ENCODE peak calls at places on chromosomes 2 and 18, in six cellular contexts. T is IMR-90, X is mesenchymal stem cell, R is H1, Y is H9, H is neuronal stem cell. J is an unnamed sample.

GRCh38 chr2:52260904-52261303 is 1229.0 kb upstream of the NRXN1 start:
- DNase-seq in T (peak; percentile 85), X (peak; percentile 55), R (no peak), Y (no peak), H (no peak), J (no peak)

GRCh38 chr2:96951125-96951654 is 35.2 kb downstream of the FAM178B start:
- DNase-seq in T (peak; percentile 41), X (peak; percentile 47), R (peak; percentile 75), Y (peak; percentile 96), H (peak; percentile 64), J (peak; percentile 81)

GRCh38 chr2:3098231-3098630 is 279.4 kb downstream of the EIPR1 start:
- DNase-seq in T (no peak), X (no peak), R (no peak), Y (no peak), H (no peak), J (no peak)

GRCh38 chr2:47715552-47715951 is 67.4 kb upstream of the MSH6 start:
- DNase-seq in T (no peak), X (no peak), R (no peak), Y (no peak), H (no peak), J (no peak)

GRCh38 chr2:189347540-189347939 is 93.7 kb upstream of the WDR75 start:
- DNase-seq in T (peak; percentile 96), X (peak; percentile 96), R (no peak), Y (no peak), H (no peak), J (peak; percentile 4)

GRCh38 chr2:158783923-158784322 is 11.2 kb upstream of the DAPL1 start:
- DNase-seq in T (no peak), X (no peak), R (no peak), Y (no peak), H (no peak), J (no peak)

GRCh38 chr18:7459851-7460774 is 107.0 kb upstream of the PTPRM start:
- DNase-seq in T (no peak), X (no peak), R (no peak), Y (no peak), H (no peak), J (no peak)

GRCh38 chr18:12838178-12838634 is 45.8 kb downstream of the PTPN2 start:
- DNase-seq in T (peak; percentile 90), X (peak; percentile 88), R (no peak), Y (no peak), H (no peak), J (peak; percentile 88)

GRCh38 chr2:191657977-191658376 is 20.0 kb upstream of the NABP1 start:
- DNase-seq in T (peak; percentile 78), X (no peak), R (no peak), Y (no peak), H (no peak), J (peak; percentile 82)

GRCh38 chr2:6780765-6781274 is 84.9 kb downstream of the CMPK2 start:
- DNase-seq in T (peak; percentile 24), X (peak; percentile 68), R (no peak), Y (no peak), H (no peak), J (no peak)

GRCh38 chr2:4715065-4715464 is 977.1 kb upstream of the SOX11 start:
- DNase-seq in T (no peak), X (no peak), R (no peak), Y (no peak), H (no peak), J (peak; percentile 1)

GRCh38 chr2:180622122-180622918 is 358.1 kb upstream of the UBE2E3 start:
- DNase-seq in T (peak; percentile 78), X (peak; percentile 72), R (no peak), Y (no peak), H (no peak), J (no peak)

GRCh38 chr2:235507928-235508327 is 14.1 kb downstream of the AGAP1 start:
- DNase-seq in T (no peak), X (no peak), R (no peak), Y (no peak), H (no peak), J (no peak)

GRCh38 chr18:12768622-12769021 is 65.8 kb downstream of the PSMG2 start:
- DNase-seq in T (peak; percentile 50), X (no peak), R (no peak), Y (no peak), H (no peak), J (no peak)

GRCh38 chr2:2889646-2890045 is 488.0 kb downstream of the EIPR1 start:
- DNase-seq in T (no peak), X (no peak), R (no peak), Y (no peak), H (no peak), J (no peak)

GRCh38 chr18:5582054-5582453 is 38.3 kb upstream of the EPB41L3 start:
- DNase-seq in T (peak; percentile 68), X (no peak), R (no peak), Y (peak; percentile 66), H (peak; percentile 36), J (no peak)

GRCh38 chr2:39664898-39665591 is 672 bp upstream of the TMEM178A start:
- DNase-seq in T (no peak), X (no peak), R (no peak), Y (peak; percentile 70), H (no peak), J (no peak)

GRCh38 chr2:147110317-147110716 is 734.5 kb upstream of the ACVR2A start:
- DNase-seq in T (no peak), X (no peak), R (no peak), Y (no peak), H (peak; percentile 35), J (no peak)

GRCh38 chr2:83196225-83196624 is 1262.9 kb downstream of the SUCLG1 start:
- DNase-seq in T (peak; percentile 42), X (peak; percentile 34), R (no peak), Y (no peak), H (no peak), J (no peak)

GRCh38 chr2:136363470-136363869 is 245.5 kb upstream of the CXCR4 start:
- DNase-seq in T (no peak), X (no peak), R (no peak), Y (peak; percentile 12), H (no peak), J (no peak)

GRCh38 chr2:199739413-199740110 is 111.4 kb downstream of the FTCDNL1 start:
- DNase-seq in T (peak; percentile 52), X (peak; percentile 62), R (peak; percentile 57), Y (peak; percentile 80), H (peak; percentile 68), J (peak; percentile 83)

GRCh38 chr2:202009019-202009481 is 24.6 kb upstream of the FZD7 start:
- DNase-seq in T (no peak), X (peak; percentile 51), R (no peak), Y (no peak), H (no peak), J (no peak)
- H4K8ac ChIP-seq in T (no peak overlapping the region), X (no peak overlapping the region), R (no peak overlapping the region), Y (no peak overlapping the region), H (no peak overlapping the region), J (no peak overlapping the region)

DNA sequence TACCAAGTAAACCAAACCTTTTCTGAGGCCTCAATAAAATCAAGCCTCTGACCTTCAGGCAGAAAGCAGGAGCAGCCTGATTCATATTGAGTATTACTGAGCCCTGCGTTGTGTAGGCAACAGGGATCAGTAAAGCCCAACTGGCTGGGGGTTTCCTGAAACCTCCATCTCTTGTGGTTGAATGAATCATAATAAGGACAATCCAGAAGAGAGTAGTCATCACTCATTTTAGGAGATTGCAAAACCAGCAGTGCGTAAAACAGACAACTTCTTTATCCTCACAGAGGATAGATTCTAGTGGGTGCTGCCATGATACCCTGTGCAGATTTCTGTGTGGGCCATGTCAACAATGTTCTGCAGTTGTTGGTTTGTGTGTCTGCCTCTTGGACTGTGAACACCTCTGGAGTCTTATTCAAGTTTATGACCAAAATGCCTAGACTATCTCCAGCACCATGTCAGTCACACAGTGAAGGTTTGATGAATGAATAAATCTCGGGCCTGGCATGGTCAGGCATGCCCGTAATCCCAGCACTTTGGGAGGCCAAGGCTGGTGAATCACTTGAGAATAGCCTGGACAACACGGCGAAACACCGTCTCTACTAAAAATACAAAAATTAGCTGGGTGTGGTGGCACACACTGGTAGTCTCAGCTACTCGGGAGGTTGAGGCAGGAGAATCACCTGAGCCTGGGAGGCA is 51.8 kb upstream of the RAB27B start:
- DNase-seq in T (peak; percentile 99), X (peak; percentile 99), R (no peak), Y (no peak), H (no peak), J (peak; percentile 89)
- H2AFZ ChIP-seq in T (peak overlapping the region; percentile 85), X (no peak overlapping the region), R (no peak overlapping the region), Y (no peak overlapping the region), H (no peak overlapping the region), J (no peak overlapping the region)

GRCh38 chr2:218216336-218216673 is 684 bp upstream of the ARPC2 start:
- DNase-seq in T (no peak), X (no peak), R (no peak), Y (no peak), H (no peak), J (peak; percentile 21)
- H3K4ac ChIP-seq in T (peak overlapping the region; percentile 89), X (no peak overlapping the region), R (no peak overlapping the region), Y (no peak overlapping the region), H (no peak overlapping the region), J (peak overlapping the region; percentile 28)

DNA sequence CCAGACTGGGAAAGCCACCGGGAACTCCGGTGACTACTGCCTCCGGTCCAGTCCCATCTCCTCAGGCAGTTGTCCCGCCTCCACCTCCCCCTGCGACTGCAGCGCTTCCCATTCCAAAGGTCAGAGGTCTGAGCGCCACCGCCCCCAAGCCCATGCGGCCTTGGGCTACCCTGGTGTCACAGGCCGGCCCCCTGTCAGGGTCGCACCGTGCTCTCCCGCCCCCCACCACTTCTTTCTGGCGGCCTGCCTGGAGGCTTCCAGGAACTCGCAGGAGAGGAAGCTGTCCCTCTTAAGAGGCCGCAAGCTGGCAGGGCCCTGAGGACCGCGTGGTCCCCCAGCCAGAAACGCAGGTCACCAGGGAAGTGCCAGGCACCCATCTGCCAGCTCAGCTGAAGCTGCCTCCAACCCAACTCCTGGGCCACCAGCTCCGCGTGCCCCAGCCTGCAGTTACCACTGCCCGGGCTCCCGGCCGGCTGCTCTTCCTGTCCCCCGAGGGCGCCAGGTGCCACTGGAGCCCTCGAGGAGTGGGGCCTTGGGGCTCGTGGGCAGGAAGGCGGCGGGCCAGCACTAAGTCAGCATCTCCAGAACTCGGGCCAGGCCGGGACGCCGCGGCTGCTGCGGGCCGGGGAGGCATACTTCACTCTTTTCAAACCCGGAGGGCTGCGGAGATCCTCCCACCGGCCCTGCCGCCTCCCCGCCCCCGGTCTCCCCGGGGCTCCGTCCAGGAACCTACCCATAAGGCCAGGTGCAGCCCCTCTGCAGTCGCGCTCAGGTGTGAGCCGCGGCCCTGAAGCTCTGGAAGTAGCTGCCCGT is 83.3 kb upstream of the POMC start:
- DNase-seq in T (peak; percentile 7), X (peak; percentile 67), R (no peak), Y (peak; percentile 60), H (peak; percentile 72), J (peak; percentile 64)
- H4K8ac ChIP-seq in T (peak overlapping the region; percentile 86), X (peak overlapping the region; percentile 55), R (peak overlapping the region; percentile 82), Y (no peak overlapping the region), H (peak overlapping the region; percentile 74), J (peak overlapping the region; percentile 83)

DNA sequence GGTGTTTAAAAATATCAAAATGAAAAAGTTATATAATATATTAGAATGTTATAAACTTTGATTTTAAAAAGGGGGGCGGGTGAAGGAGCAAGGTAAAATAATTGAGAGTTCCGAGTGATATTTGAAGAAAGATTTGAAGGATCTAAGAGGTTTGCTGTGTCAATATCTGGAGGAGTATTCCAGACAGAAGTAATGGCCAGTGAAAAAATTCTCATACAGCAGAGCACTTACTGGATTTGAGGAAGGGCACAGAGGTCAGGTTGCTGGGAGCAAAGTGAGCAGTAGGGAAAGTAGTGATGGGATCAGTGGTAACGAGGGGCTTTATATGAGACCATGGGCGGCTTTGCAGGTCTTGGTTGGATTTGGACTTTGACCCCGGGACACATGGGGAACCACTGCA is 531.5 kb downstream of the ADCYAP1 start:
- DNase-seq in T (no peak), X (no peak), R (no peak), Y (no peak), H (no peak), J (no peak)
- H2AFZ ChIP-seq in T (no peak overlapping the region), X (no peak overlapping the region), R (peak overlapping the region; percentile 62), Y (no peak overlapping the region), H (no peak overlapping the region), J (no peak overlapping the region)

J was measured in trophoblast cell.